ENCODE peak calls at places on chromosomes 1 and 21, in eight cellular contexts. Z, G, V, K, Q, A, N and O are unnamed samples.

GRCh38 chr1:78410643-78411042 is 80.1 kb upstream of the PTGFR start:
- DNase-seq in Z (no peak), G (no peak), V (no peak), K (no peak), Q (no peak), A (no peak), N (no peak), O (no peak)

GRCh38 chr21:34988139-34988538 is 61.0 kb downstream of the RUNX1 start:
- DNase-seq in Z (no peak), G (no peak), V (no peak), K (no peak), Q (no peak), A (no peak), N (no peak), O (no peak)

GRCh38 chr1:44407430-44408180 is 2.5 kb downstream of the RNF220 start:
- DNase-seq in Z (no peak), G (no peak), V (no peak), K (no peak), Q (no peak), A (no peak), N (peak; percentile 41), O (no peak)

GRCh38 chr1:103191327-103191726 is 83.0 kb upstream of the COL11A1 start:
- DNase-seq in Z (no peak), G (peak; percentile 58), V (no peak), K (no peak), Q (no peak), A (no peak), N (no peak), O (no peak)

GRCh38 chr1:102434421-102434820 is 437.7 kb upstream of the OLFM3 start:
- DNase-seq in Z (no peak), G (peak; percentile 33), V (peak; percentile 1), K (no peak), Q (no peak), A (peak; percentile 14), N (peak; percentile 27), O (peak; percentile 2)

GRCh38 chr1:119903443-119903835 is 7.1 kb upstream of the ADAM30 start:
- DNase-seq in Z (no peak), G (no peak), V (no peak), K (no peak), Q (no peak), A (no peak), N (no peak), O (no peak)

GRCh38 chr1:108962681-108963051 is 618 bp downstream of the CLCC1 start:
- DNase-seq in Z (no peak), G (no peak), V (no peak), K (no peak), Q (peak; percentile 24), A (peak; percentile 51), N (no peak), O (no peak)

GRCh38 chr21:42988234-42988965 is 14.0 kb downstream of the PKNOX1 start:
- DNase-seq in Z (no peak), G (no peak), V (no peak), K (peak; percentile 42), Q (no peak), A (no peak), N (no peak), O (no peak)

GRCh38 chr21:28615276-28615675 is 377.4 kb downstream of the LTN1 start:
- DNase-seq in Z (no peak), G (peak; percentile 84), V (no peak), K (peak; percentile 77), Q (no peak), A (no peak), N (no peak), O (no peak)